ENCODE peak calls at places on chromosomes 7 and 10, in six cellular contexts. K is ELR, O is T-helper 1 cell, U is posterior cingulate gyrus, L is RWPE1, S is NCI-H460. F is an unnamed sample.

GRCh38 chr10:103395754-103396066 is 565 bp downstream of the ATP5MK start:
- DNase-seq in K (peak; percentile 37), O (no peak), U (no peak), L (peak; percentile 16), S (no peak), F (peak; percentile 37)

GRCh38 chr10:103066141-103067098 is 126.7 kb downstream of the NT5C2 start:
- DNase-seq in K (no peak), O (no peak), U (no peak), L (no peak), S (no peak), F (no peak)

GRCh38 chr10:18660816-18661431 is 1.7 kb downstream of the ARL5B start:
- DNase-seq in K (no peak), O (no peak), U (no peak), L (no peak), S (no peak), F (no peak)

GRCh38 chr10:48306870-48307531 is 524 bp downstream of the MAPK8 start:
- DNase-seq in K (peak; percentile 62), O (peak; percentile 78), U (peak; percentile 91), L (peak; percentile 64), S (peak; percentile 7), F (peak; percentile 74)

GRCh38 chr7:111486472-111487142 is 75.7 kb downstream of the IMMP2L start:
- DNase-seq in K (peak; percentile 70), O (no peak), U (no peak), L (peak; percentile 48), S (peak; percentile 55), F (peak; percentile 75)

GRCh38 chr7:127718325-127718724 is 66.3 kb downstream of the SND1 start:
- DNase-seq in K (no peak), O (no peak), U (peak; percentile 88), L (no peak), S (no peak), F (no peak)

GRCh38 chr7:14233026-14233897 is 243.8 kb upstream of the ETV1 start:
- DNase-seq in K (peak; percentile 82), O (no peak), U (no peak), L (peak; percentile 32), S (no peak), F (no peak)

GRCh38 chr7:147570390-147570789 is 1020.2 kb upstream of the C7orf33 start:
- DNase-seq in K (peak; percentile 69), O (no peak), U (no peak), L (no peak), S (no peak), F (no peak)

GRCh38 chr10:19250542-19250941 is 201.9 kb downstream of the MALRD1 start:
- DNase-seq in K (peak; percentile 2), O (no peak), U (no peak), L (no peak), S (no peak), F (no peak)

GRCh38 chr7:5229451-5230271 is 39.6 kb downstream of the WIPI2 start:
- DNase-seq in K (no peak), O (no peak), U (peak; percentile 43), L (no peak), S (no peak), F (no peak)

GRCh38 chr7:15989194-15989593 is 302.7 kb upstream of the MEOX2 start:
- DNase-seq in K (no peak), O (no peak), U (peak; percentile 80), L (no peak), S (no peak), F (no peak)

GRCh38 chr7:699260-700170 is 27.0 kb upstream of the DNAAF5 start:
- DNase-seq in K (no peak), O (no peak), U (peak; percentile 42), L (no peak), S (no peak), F (peak; percentile 80)

GRCh38 chr10:132110713-132111112 is 45.0 kb downstream of the JAKMIP3 start:
- DNase-seq in K (no peak), O (no peak), U (peak; percentile 64), L (no peak), S (no peak), F (no peak)

GRCh38 chr10:73653701-73654100 is 2.1 kb downstream of the SYNPO2L start:
- DNase-seq in K (peak; percentile 42), O (no peak), U (no peak), L (no peak), S (no peak), F (peak; percentile 29)

GRCh38 chr10:5873515-5873995 is 16.1 kb downstream of the ANKRD16 start:
- DNase-seq in K (peak; percentile 74), O (peak; percentile 26), U (peak; percentile 88), L (peak; percentile 78), S (peak; percentile 48), F (peak; percentile 84)

GRCh38 chr7:31882187-31882586 is 188.0 kb downstream of the PDE1C start:
- DNase-seq in K (no peak), O (no peak), U (peak; percentile 90), L (no peak), S (peak; percentile 37), F (peak; percentile 3)

GRCh38 chr10:114970515-114970914 is 32.5 kb downstream of the TRUB1 start:
- DNase-seq in K (no peak), O (no peak), U (no peak), L (no peak), S (no peak), F (peak; percentile 39)

GRCh38 chr7:55306331-55306730 is 58.8 kb upstream of the LANCL2 start:
- DNase-seq in K (no peak), O (no peak), U (no peak), L (no peak), S (no peak), F (no peak)

GRCh38 chr10:28593811-28594210 is 60.9 kb downstream of the WAC start:
- DNase-seq in K (no peak), O (no peak), U (no peak), L (no peak), S (no peak), F (peak; percentile 10)

GRCh38 chr7:22429386-22429785 is 70.6 kb downstream of the STEAP1B start:
- DNase-seq in K (peak; percentile 51), O (no peak), U (no peak), L (peak; percentile 76), S (no peak), F (no peak)

GRCh38 chr10:24718031-24718855 is 5.4 kb downstream of the ARHGAP21 start:
- DNase-seq in K (peak; percentile 93), O (no peak), U (no peak), L (peak; percentile 52), S (peak; percentile 61), F (peak; percentile 18)

GRCh38 chr10:78814430-78814806 is 254.3 kb upstream of the ZMIZ1 start:
- DNase-seq in K (no peak), O (no peak), U (no peak), L (no peak), S (no peak), F (no peak)

GRCh38 chr10:61757525-61758397 is 95.0 kb downstream of the CABCOCO1 start:
- DNase-seq in K (peak; percentile 71), O (no peak), U (no peak), L (no peak), S (no peak), F (peak; percentile 72)

GRCh38 chr10:54585572-54585971 is 215.5 kb downstream of the PCDH15 start:
- DNase-seq in K (no peak), O (no peak), U (no peak), L (no peak), S (no peak), F (no peak)

GRCh38 chr10:921471-922414 is 9.8 kb downstream of the LARP4B start:
- DNase-seq in K (peak; percentile 77), O (no peak), U (no peak), L (peak; percentile 30), S (no peak), F (no peak)

GRCh38 chr10:43598447-43598846 is 7.8 kb upstream of the ZNF485 start:
- DNase-seq in K (peak; percentile 10), O (no peak), U (peak; percentile 70), L (no peak), S (no peak), F (no peak)

GRCh38 chr10:99779335-99779734 is 3.1 kb upstream of the ABCC2 start:
- DNase-seq in K (peak; percentile 93), O (no peak), U (no peak), L (peak; percentile 57), S (peak; percentile 78), F (peak; percentile 95)

GRCh38 chr7:3991771-3992231 is 690.3 kb upstream of the FOXK1 start:
- DNase-seq in K (no peak), O (no peak), U (no peak), L (no peak), S (no peak), F (no peak)

GRCh38 chr7:85695041-85695990 is 508.5 kb upstream of the SEMA3D start:
- DNase-seq in K (peak; percentile 66), O (no peak), U (no peak), L (peak; percentile 61), S (peak; percentile 62), F (no peak)

GRCh38 chr10:101230185-101230917 is 1.1 kb upstream of the LBX1 start:
- DNase-seq in K (no peak), O (no peak), U (no peak), L (no peak), S (no peak), F (no peak)

GRCh38 chr10:22531008-22531407 is 183.4 kb downstream of the PIP4K2A start:
- DNase-seq in K (no peak), O (no peak), U (no peak), L (no peak), S (no peak), F (no peak)

GRCh38 chr10:98323221-98324164 is 55.5 kb upstream of the LOXL4 start:
- DNase-seq in K (peak; percentile 94), O (no peak), U (peak; percentile 86), L (no peak), S (no peak), F (peak; percentile 44)

GRCh38 chr10:5168897-5169296 is 16.1 kb downstream of the AKR1C8 start:
- DNase-seq in K (no peak), O (no peak), U (no peak), L (no peak), S (no peak), F (no peak)

GRCh38 chr10:80405035-80405434 is 3.3 kb upstream of the PRXL2A start:
- DNase-seq in K (no peak), O (no peak), U (no peak), L (no peak), S (no peak), F (no peak)

GRCh38 chr10:51052152-51052551 is 22.1 kb upstream of the PRKG1 start:
- DNase-seq in K (no peak), O (no peak), U (no peak), L (no peak), S (no peak), F (no peak)

GRCh38 chr10:73894245-73894971 is 16.5 kb upstream of the PLAU start:
- DNase-seq in K (peak; percentile 98), O (no peak), U (no peak), L (no peak), S (no peak), F (peak; percentile 95)

GRCh38 chr7:107404740-107405537 is 64.9 kb upstream of the GPR22 start:
- DNase-seq in K (no peak), O (no peak), U (no peak), L (peak; percentile 8), S (no peak), F (no peak)

GRCh38 chr10:47370015-47370767 is 13.9 kb downstream of the ZNF488 start:
- DNase-seq in K (no peak), O (no peak), U (peak; percentile 27), L (no peak), S (no peak), F (no peak)

GRCh38 chr10:100812978-100813377 is 67.6 kb downstream of the PAX2 start:
- DNase-seq in K (no peak), O (no peak), U (no peak), L (no peak), S (no peak), F (no peak)

F was measured in dermis blood vessel endothelial cell.